ENCODE peak calls at places on chromosomes 6 and 20, in nine cellular contexts. Y, F, P, J, L, G, B, U and Z are unnamed samples.

GRCh38 chr6:31004285-31004684 is 6.0 kb upstream of the MUC22 start:
- DNase-seq in Y (no peak), F (no peak), P (no peak), J (no peak), L (no peak), G (no peak), B (no peak), U (no peak), Z (no peak)

GRCh38 chr6:43074847-43075741 is 1.0 kb upstream of the PTK7 start:
- DNase-seq in Y (no peak), F (no peak), P (no peak), J (no peak), L (no peak), G (no peak), B (no peak), U (no peak), Z (no peak)

GRCh38 chr6:105594821-105595220 is 191.9 kb upstream of the PREP start:
- DNase-seq in Y (no peak), F (no peak), P (no peak), J (no peak), L (no peak), G (no peak), B (no peak), U (no peak), Z (no peak)

GRCh38 chr6:27332692-27333641 is 20.9 kb upstream of the POM121L2 start:
- DNase-seq in Y (peak; percentile 73), F (peak; percentile 26), P (peak; percentile 73), J (peak; percentile 51), L (no peak), G (no peak), B (peak; percentile 71), U (peak; percentile 87), Z (peak; percentile 8)

GRCh38 chr20:63518351-63518861 is 2.2 kb upstream of the PPDPF start:
- DNase-seq in Y (peak; percentile 41), F (no peak), P (peak; percentile 52), J (no peak), L (peak; percentile 26), G (no peak), B (no peak), U (no peak), Z (no peak)

GRCh38 chr6:90403489-90404381 is 107.1 kb upstream of the BACH2 start:
- DNase-seq in Y (peak; percentile 56), F (no peak), P (peak; percentile 53), J (no peak), L (peak; percentile 49), G (no peak), B (no peak), U (no peak), Z (peak; percentile 46)

GRCh38 chr6:42047220-42047590 is 3.1 kb upstream of the TAF8 start:
- DNase-seq in Y (no peak), F (no peak), P (no peak), J (no peak), L (no peak), G (no peak), B (no peak), U (no peak), Z (no peak)

GRCh38 chr6:79909517-79909916 is 37.8 kb downstream of the ELOVL4 start:
- DNase-seq in Y (no peak), F (no peak), P (no peak), J (no peak), L (no peak), G (no peak), B (no peak), U (no peak), Z (no peak)

GRCh38 chr6:141451508-141452353 is 681.0 kb upstream of the GJE1 start:
- DNase-seq in Y (no peak), F (no peak), P (no peak), J (peak; percentile 48), L (no peak), G (no peak), B (peak; percentile 25), U (no peak), Z (no peak)

GRCh38 chr6:31441368-31442267 is 38.2 kb downstream of the MICA start:
- DNase-seq in Y (peak; percentile 79), F (peak; percentile 80), P (peak; percentile 87), J (peak; percentile 70), L (peak; percentile 87), G (peak; percentile 85), B (peak; percentile 28), U (peak; percentile 61), Z (peak; percentile 31)

GRCh38 chr20:32252189-32252588 is 25.3 kb upstream of the KIF3B start:
- DNase-seq in Y (no peak), F (peak; percentile 38), P (no peak), J (no peak), L (no peak), G (no peak), B (no peak), U (no peak), Z (no peak)

GRCh38 chr6:118203421-118204000 is 296.4 kb downstream of the SLC35F1 start:
- DNase-seq in Y (peak; percentile 58), F (no peak), P (no peak), J (no peak), L (no peak), G (no peak), B (no peak), U (no peak), Z (no peak)

GRCh38 chr6:71091946-71092345 is 135.1 kb upstream of the B3GAT2 start:
- DNase-seq in Y (no peak), F (no peak), P (no peak), J (no peak), L (no peak), G (no peak), B (no peak), U (no peak), Z (no peak)

GRCh38 chr20:60851826-60852704 is 400.0 kb upstream of the CDH4 start:
- DNase-seq in Y (peak; percentile 64), F (no peak), P (peak; percentile 76), J (peak; percentile 17), L (no peak), G (no peak), B (no peak), U (no peak), Z (peak; percentile 39)

GRCh38 chr6:136077834-136078576 is 172.1 kb downstream of the MTFR2 start:
- DNase-seq in Y (no peak), F (no peak), P (no peak), J (no peak), L (peak; percentile 37), G (no peak), B (no peak), U (no peak), Z (no peak)

GRCh38 chr6:107511410-107512070 is 21.6 kb downstream of the SOBP start:
- DNase-seq in Y (no peak), F (no peak), P (no peak), J (no peak), L (peak; percentile 80), G (no peak), B (no peak), U (no peak), Z (no peak)

GRCh38 chr20:63739129-63740069 is at the start of gene SLC2A4RG:
- DNase-seq in Y (peak; percentile 81), F (peak; percentile 68), P (peak; percentile 68), J (peak; percentile 79), L (peak; percentile 91), G (peak; percentile 81), B (peak; percentile 90), U (no peak), Z (peak; percentile 79)

GRCh38 chr6:52009736-52010135 is 77.7 kb downstream of the PKHD1 start:
- DNase-seq in Y (no peak), F (no peak), P (no peak), J (no peak), L (no peak), G (no peak), B (no peak), U (no peak), Z (no peak)

GRCh38 chr6:166684866-166685265 is 57.8 kb upstream of the RPS6KA2 start:
- DNase-seq in Y (no peak), F (no peak), P (no peak), J (no peak), L (no peak), G (no peak), B (no peak), U (no peak), Z (no peak)

GRCh38 chr20:38156888-38157634 is 8.0 kb downstream of the TGM2 start:
- DNase-seq in Y (no peak), F (no peak), P (no peak), J (no peak), L (peak; percentile 80), G (no peak), B (no peak), U (no peak), Z (no peak)

GRCh38 chr20:18533491-18533890 is 25.8 kb downstream of the SEC23B start:
- DNase-seq in Y (no peak), F (no peak), P (no peak), J (no peak), L (no peak), G (no peak), B (no peak), U (no peak), Z (no peak)

GRCh38 chr6:46220351-46221220 is 49.8 kb upstream of the ENPP5 start:
- DNase-seq in Y (no peak), F (no peak), P (no peak), J (no peak), L (no peak), G (no peak), B (no peak), U (no peak), Z (no peak)

GRCh38 chr20:62362590-62362940 is 4.5 kb downstream of the LAMA5 start:
- DNase-seq in Y (peak; percentile 21), F (no peak), P (peak; percentile 44), J (no peak), L (no peak), G (no peak), B (no peak), U (no peak), Z (no peak)